ENCODE peak calls at places on chromosomes 6 and 20, in seven cellular contexts. One of them, this sample, is unnamed.
A peak's percentile ranks its signal among the peaks of the same experiment; 100 is the strongest.

GRCh38 chr6:169510871-169511270 is 191.0 kb downstream of the WDR27 start:
- DNase-seq in amniotic stem cell: no peak
- DNase-seq in GM23338: no peak
- DNase-seq in H54: no peak
- DNase-seq in stimulated activated CD4-positive, alpha-beta T cell treated with anti-CD3 and anti-CD28 coated beads, Interleukin-2, amount 100 ng/mL, for 48 hours: no peak
- DNase-seq in KBM-7: no peak
- DNase-seq in breast epithelium: no peak
- DNase-seq in this sample: no peak

GRCh38 chr6:42071881-42072583 is 21.7 kb downstream of the TAF8 start:
- DNase-seq in amniotic stem cell: no peak
- DNase-seq in GM23338: no peak
- DNase-seq in H54: no peak
- DNase-seq in stimulated activated CD4-positive, alpha-beta T cell treated with anti-CD3 and anti-CD28 coated beads, Interleukin-2, amount 100 ng/mL, for 48 hours: no peak
- DNase-seq in KBM-7: no peak
- DNase-seq in breast epithelium: no peak
- DNase-seq in this sample: no peak

GRCh38 chr20:19885981-19886665 is 128.1 kb downstream of the RIN2 start:
- DNase-seq in amniotic stem cell: no peak
- DNase-seq in GM23338: peak; percentile 7
- DNase-seq in H54: no peak
- DNase-seq in stimulated activated CD4-positive, alpha-beta T cell treated with anti-CD3 and anti-CD28 coated beads, Interleukin-2, amount 100 ng/mL, for 48 hours: no peak
- DNase-seq in KBM-7: no peak
- DNase-seq in breast epithelium: peak; percentile 54
- DNase-seq in this sample: no peak

GRCh38 chr20:38190166-38190565 is 25.1 kb upstream of the TGM2 start:
- DNase-seq in amniotic stem cell: no peak
- DNase-seq in GM23338: no peak
- DNase-seq in H54: no peak
- DNase-seq in stimulated activated CD4-positive, alpha-beta T cell treated with anti-CD3 and anti-CD28 coated beads, Interleukin-2, amount 100 ng/mL, for 48 hours: no peak
- DNase-seq in KBM-7: no peak
- DNase-seq in breast epithelium: no peak
- DNase-seq in this sample: no peak

GRCh38 chr6:117544725-117545124 is 57.6 kb downstream of the GOPC start:
- DNase-seq in amniotic stem cell: no peak
- DNase-seq in GM23338: no peak
- DNase-seq in H54: no peak
- DNase-seq in stimulated activated CD4-positive, alpha-beta T cell treated with anti-CD3 and anti-CD28 coated beads, Interleukin-2, amount 100 ng/mL, for 48 hours: no peak
- DNase-seq in KBM-7: no peak
- DNase-seq in breast epithelium: no peak
- DNase-seq in this sample: no peak

GRCh38 chr6:119350202-119351004 is 842 bp upstream of the MAN1A1 start:
- DNase-seq in amniotic stem cell: peak; percentile 46
- DNase-seq in GM23338: peak; percentile 31
- DNase-seq in H54: peak; percentile 20
- DNase-seq in stimulated activated CD4-positive, alpha-beta T cell treated with anti-CD3 and anti-CD28 coated beads, Interleukin-2, amount 100 ng/mL, for 48 hours: peak; percentile 32
- DNase-seq in KBM-7: peak; percentile 62
- DNase-seq in breast epithelium: no peak
- DNase-seq in this sample: peak; percentile 30

GRCh38 chr6:79599725-79600259 is 31.3 kb upstream of the SH3BGRL2 start:
- DNase-seq in amniotic stem cell: no peak
- DNase-seq in GM23338: no peak
- DNase-seq in H54: no peak
- DNase-seq in stimulated activated CD4-positive, alpha-beta T cell treated with anti-CD3 and anti-CD28 coated beads, Interleukin-2, amount 100 ng/mL, for 48 hours: no peak
- DNase-seq in KBM-7: no peak
- DNase-seq in breast epithelium: no peak
- DNase-seq in this sample: no peak

GRCh38 chr20:61799928-61800327 is 265.8 kb downstream of the TAF4 start:
- DNase-seq in amniotic stem cell: no peak
- DNase-seq in GM23338: no peak
- DNase-seq in H54: no peak
- DNase-seq in stimulated activated CD4-positive, alpha-beta T cell treated with anti-CD3 and anti-CD28 coated beads, Interleukin-2, amount 100 ng/mL, for 48 hours: no peak
- DNase-seq in KBM-7: no peak
- DNase-seq in breast epithelium: no peak
- DNase-seq in this sample: no peak

GRCh38 chr20:62132421-62132820 is 10.1 kb downstream of the LSM14B start:
- DNase-seq in amniotic stem cell: no peak
- DNase-seq in GM23338: no peak
- DNase-seq in H54: no peak
- DNase-seq in stimulated activated CD4-positive, alpha-beta T cell treated with anti-CD3 and anti-CD28 coated beads, Interleukin-2, amount 100 ng/mL, for 48 hours: no peak
- DNase-seq in KBM-7: no peak
- DNase-seq in breast epithelium: no peak
- DNase-seq in this sample: no peak

GRCh38 chr6:87436435-87436834 is 28.7 kb downstream of the CFAP206 start:
- DNase-seq in amniotic stem cell: peak; percentile 8
- DNase-seq in GM23338: peak; percentile 83
- DNase-seq in H54: peak; percentile 25
- DNase-seq in stimulated activated CD4-positive, alpha-beta T cell treated with anti-CD3 and anti-CD28 coated beads, Interleukin-2, amount 100 ng/mL, for 48 hours: peak; percentile 21
- DNase-seq in KBM-7: peak; percentile 84
- DNase-seq in breast epithelium: no peak
- DNase-seq in this sample: peak; percentile 81